ENCODE peak calls at places on chromosomes 3 and 15, in eight cellular contexts. Y is stimulated activated CD8-positive, alpha-beta memory T cell treated with anti-CD3 and anti-CD28 coated beads, Interleukin-4, amount 100 ng/mL, for 4 hours; X is HT-29; E is BE2C; H is NCI-H345; B is PC-9; T is activated CD8-positive, alpha-beta T cell treated with anti-CD3 and anti-CD28 coated beads, Interleukin-2, amount 10 ng/mL, durations not matched to agents 7 days and 5 days; Z is mesothelial cell of epicardium. J is an unnamed sample.

GRCh38 chr3:181567446-181568075 is 144.2 kb upstream of the SOX2 start:
- DNase-seq in Y (no peak), X (no peak), E (no peak), H (no peak), B (no peak), T (no peak), Z (no peak), J (no peak)

GRCh38 chr3:156751461-156752025 is 74.6 kb upstream of the LEKR1 start:
- DNase-seq in Y (no peak), X (peak; percentile 88), E (no peak), H (no peak), B (no peak), T (no peak), Z (no peak), J (peak; percentile 23)

GRCh38 chr3:160226026-160226739 is 961 bp downstream of the C3orf80 start:
- DNase-seq in Y (no peak), X (no peak), E (peak; percentile 21), H (peak; percentile 10), B (no peak), T (peak; percentile 22), Z (no peak), J (no peak)

GRCh38 chr3:151827816-151828215 is 13.9 kb downstream of the AADAC start:
- DNase-seq in Y (no peak), X (no peak), E (no peak), H (no peak), B (no peak), T (no peak), Z (no peak), J (no peak)

GRCh38 chr3:33231755-33232465 is 13.3 kb upstream of the SUSD5 start:
- DNase-seq in Y (no peak), X (no peak), E (no peak), H (peak; percentile 16), B (no peak), T (no peak), Z (no peak), J (no peak)

GRCh38 chr3:134839422-134839821 is 44.4 kb downstream of the EPHB1 start:
- DNase-seq in Y (no peak), X (no peak), E (no peak), H (no peak), B (no peak), T (no peak), Z (no peak), J (peak; percentile 39)

GRCh38 chr15:42498212-42499038 is 3.0 kb downstream of the SNAP23 start:
- DNase-seq in Y (no peak), X (no peak), E (no peak), H (no peak), B (no peak), T (no peak), Z (no peak), J (no peak)

GRCh38 chr3:177263615-177264365 is 66.5 kb upstream of the TBL1XR1 start:
- DNase-seq in Y (no peak), X (no peak), E (no peak), H (no peak), B (no peak), T (no peak), Z (no peak), J (no peak)

GRCh38 chr3:65030847-65031463 is 343.2 kb upstream of the ADAMTS9 start:
- DNase-seq in Y (no peak), X (peak; percentile 1), E (no peak), H (no peak), B (peak; percentile 24), T (no peak), Z (no peak), J (peak; percentile 10)

GRCh38 chr3:192409203-192409837 is 318.0 kb downstream of the FGF12 start:
- DNase-seq in Y (no peak), X (no peak), E (no peak), H (peak; percentile 61), B (peak; percentile 64), T (no peak), Z (no peak), J (peak; percentile 21)

GRCh38 chr3:196726788-196727675 is 12.6 kb upstream of the PAK2 start:
- DNase-seq in Y (no peak), X (peak; percentile 61), E (no peak), H (no peak), B (peak; percentile 19), T (no peak), Z (no peak), J (no peak)

GRCh38 chr3:171044828-171045793 is 18.6 kb upstream of the SLC2A2 start:
- DNase-seq in Y (no peak), X (peak; percentile 69), E (no peak), H (no peak), B (no peak), T (no peak), Z (no peak), J (no peak)

GRCh38 chr3:194278186-194278845 is 72.8 kb downstream of the CPN2 start:
- DNase-seq in Y (no peak), X (no peak), E (no peak), H (no peak), B (no peak), T (no peak), Z (peak; percentile 2), J (no peak)

GRCh38 chr15:63203451-63204090 is 14.2 kb downstream of the RAB8B start:
- DNase-seq in Y (no peak), X (no peak), E (no peak), H (no peak), B (no peak), T (peak; percentile 73), Z (no peak), J (no peak)

GRCh38 chr3:143565943-143566342 is 282.3 kb downstream of the SLC9A9 start:
- DNase-seq in Y (no peak), X (no peak), E (no peak), H (peak; percentile 3), B (no peak), T (no peak), Z (no peak), J (no peak)

GRCh38 chr15:44427756-44428724 is 611 bp downstream of the CTDSPL2 start:
- DNase-seq in Y (no peak), X (peak; percentile 88), E (peak; percentile 76), H (peak; percentile 63), B (no peak), T (no peak), Z (no peak), J (no peak)

GRCh38 chr3:105093371-105093770 is 273.3 kb upstream of the ALCAM start:
- DNase-seq in Y (no peak), X (no peak), E (no peak), H (no peak), B (no peak), T (no peak), Z (no peak), J (no peak)

GRCh38 chr15:48466825-48467224 is 135.6 kb downstream of the DUT start:
- DNase-seq in Y (no peak), X (no peak), E (no peak), H (no peak), B (no peak), T (no peak), Z (no peak), J (no peak)

GRCh38 chr3:149816986-149817385 is 4.0 kb downstream of the RNF13 start:
- DNase-seq in Y (no peak), X (no peak), E (no peak), H (no peak), B (no peak), T (no peak), Z (no peak), J (no peak)

GRCh38 chr15:67035886-67036285 is 29.5 kb upstream of the SMAD3 start:
- DNase-seq in Y (no peak), X (no peak), E (no peak), H (no peak), B (no peak), T (no peak), Z (no peak), J (no peak)

J was measured in T1000.